ENCODE peak calls at places on chromosome 3, in eight cellular contexts. V, Q, E, K, Z, R, B and N are unnamed samples.

GRCh38 chr3:121601212-121601812 is 8.1 kb downstream of the FBXO40 start:
- DNase-seq in V (no peak), Q (no peak), E (no peak), K (no peak), Z (no peak), R (peak), B (no peak), N (no peak)

GRCh38 chr3:64141476-64141875 is 83.8 kb downstream of the PRICKLE2 start:
- DNase-seq in V (no peak), Q (no peak), E (no peak), K (no peak), Z (no peak), R (no peak), B (no peak), N (no peak)

GRCh38 chr3:125000661-125001060 is 55.1 kb downstream of the HEG1 start:
- DNase-seq in V (no peak), Q (no peak), E (no peak), K (no peak), Z (no peak), R (no peak), B (no peak), N (no peak)

GRCh38 chr3:4125576-4125975 is 177.6 kb upstream of the SETMAR start:
- DNase-seq in V (no peak), Q (no peak), E (no peak), K (no peak), Z (no peak), R (no peak), B (no peak), N (no peak)

GRCh38 chr3:121231872-121232271 is 313.9 kb downstream of the POLQ start:
- DNase-seq in V (no peak), Q (no peak), E (no peak), K (no peak), Z (no peak), R (no peak), B (no peak), N (no peak)

GRCh38 chr3:40691598-40691905 is 166.8 kb downstream of the ZNF621 start:
- DNase-seq in V (peak), Q (no peak), E (no peak), K (no peak), Z (no peak), R (peak), B (no peak), N (no peak)

GRCh38 chr3:148697311-148698189 is at the start of gene AGTR1:
- DNase-seq in V (no peak), Q (peak), E (peak), K (no peak), Z (no peak), R (no peak), B (no peak), N (no peak)

GRCh38 chr3:123332124-123332641 is 116.7 kb downstream of the ADCY5 start:
- DNase-seq in V (no peak), Q (no peak), E (no peak), K (no peak), Z (no peak), R (no peak), B (no peak), N (no peak)

GRCh38 chr3:133437391-133438093 is 37.7 kb downstream of the BFSP2 start:
- DNase-seq in V (no peak), Q (no peak), E (peak), K (no peak), Z (no peak), R (peak), B (no peak), N (no peak)

DNA sequence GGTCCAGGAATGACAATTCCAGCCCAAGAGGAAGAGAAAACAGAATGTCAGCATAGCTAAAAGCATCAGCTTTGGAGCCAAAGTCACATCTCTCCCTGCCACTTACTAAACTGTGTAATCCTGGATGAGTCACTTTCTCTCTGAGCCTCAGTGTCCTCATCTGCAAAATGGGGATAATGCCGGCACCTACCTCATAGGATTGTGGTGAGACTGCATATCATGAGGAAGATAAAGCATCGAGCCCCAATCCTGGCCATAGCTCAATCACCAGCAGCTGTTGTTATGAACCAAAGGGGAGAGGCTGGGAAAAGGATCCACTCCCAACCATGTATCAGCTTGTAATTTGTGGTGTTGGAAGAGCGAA is 9.1 kb downstream of the SLC6A1 start:
- DNase-seq in V (no peak), Q (no peak), E (no peak), K (no peak), Z (no peak), R (no peak), B (no peak), N (no peak)
- H3K4me3 ChIP-seq in V (no peak), Q (no peak), E (no peak), K (no peak), Z (no peak), R (no peak), B (no peak), N (no peak)

GRCh38 chr3:188052966-188053340 is 101.0 kb upstream of the LPP start:
- DNase-seq in V (peak), Q (no peak), E (no peak), K (no peak), Z (no peak), R (no peak), B (no peak), N (no peak)

GRCh38 chr3:188049890-188050530 is 103.9 kb upstream of the LPP start:
- DNase-seq in V (no peak), Q (no peak), E (no peak), K (no peak), Z (no peak), R (no peak), B (no peak), N (no peak)

GRCh38 chr3:188051801-188052228 is 102.1 kb upstream of the LPP start:
- DNase-seq in V (no peak), Q (no peak), E (peak), K (no peak), Z (no peak), R (no peak), B (no peak), N (no peak)

GRCh38 chr3:188053710-188054379 is 100.1 kb upstream of the LPP start:
- DNase-seq in V (no peak), Q (no peak), E (no peak), K (no peak), Z (no peak), R (no peak), B (no peak), N (peak)

DNA sequence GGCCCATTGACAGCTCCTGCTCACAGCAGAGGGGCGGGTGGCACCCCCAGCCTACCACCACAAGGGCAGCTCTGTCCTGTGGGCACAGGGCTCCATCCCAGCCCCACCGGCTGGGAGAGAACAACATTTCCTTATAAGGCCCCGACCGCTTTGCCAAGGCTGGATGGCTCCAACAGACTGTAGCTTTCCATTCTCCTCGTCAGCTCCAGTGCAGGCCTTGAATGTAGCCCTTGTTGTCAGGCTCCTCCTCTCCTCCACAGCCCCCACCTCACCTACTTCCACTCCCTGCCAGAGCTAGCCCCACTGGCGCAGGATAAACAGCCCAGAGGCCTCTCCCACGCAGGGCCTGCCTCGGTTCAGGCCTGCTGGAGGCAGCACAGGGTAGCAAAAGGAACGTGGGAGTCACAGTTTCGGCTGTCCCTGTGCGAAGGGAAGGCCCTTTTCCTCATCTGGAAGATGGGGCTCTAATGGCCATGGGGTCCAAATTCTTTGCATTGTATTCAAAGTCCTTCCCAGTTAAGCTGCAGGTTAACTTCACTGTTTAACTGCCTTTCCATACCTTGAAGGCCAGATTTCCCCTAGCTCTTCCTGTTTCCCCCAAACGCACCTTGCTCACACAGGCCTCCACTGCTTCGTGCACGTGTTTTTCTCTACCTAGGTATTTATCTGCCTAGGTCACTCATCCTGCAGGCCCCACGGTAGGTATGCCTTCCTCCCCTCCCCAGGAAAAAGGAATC is 101.6 kb upstream of the LPP start:
- DNase-seq in V (peak), Q (peak), E (peak), K (no peak), Z (no peak), R (peak), B (no peak), N (no peak)
- TF ChIP-seq POLR2AphosphoS5 in V (peak), Q (peak), E (no peak), K (no peak), Z (no peak), R (no peak), B (no peak), N (no peak)

GRCh38 chr3:152835311-152836102 is 576 bp downstream of the P2RY1 start:
- DNase-seq in V (no peak), Q (peak), E (peak), K (no peak), Z (no peak), R (peak), B (peak), N (no peak)
- TF ChIP-seq EZH2 in V (no peak), Q (no peak), E (no peak), K (no peak), Z (no peak), R (peak), B (no peak), N (no peak)

DNA sequence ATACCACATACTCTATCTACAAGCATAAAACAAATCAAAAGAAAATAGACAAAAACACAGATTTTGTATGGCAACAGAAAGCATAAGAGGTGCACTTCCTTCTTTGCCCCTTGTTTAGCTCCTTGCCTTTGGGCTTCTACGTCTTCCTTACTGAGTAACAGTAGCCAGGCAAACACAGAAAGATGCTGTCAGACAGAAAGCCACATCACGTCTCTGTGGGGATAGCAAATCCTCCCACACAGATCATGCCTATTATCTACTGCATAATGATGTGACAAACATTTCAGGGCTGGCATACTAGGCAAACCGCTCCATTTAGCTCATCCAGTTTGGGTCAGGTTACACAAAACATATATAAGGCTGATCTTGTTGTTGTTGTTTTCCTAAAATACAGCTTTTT is 92.7 kb downstream of the BOC start:
- DNase-seq in V (no peak), Q (no peak), E (no peak), K (no peak), Z (no peak), R (no peak), B (no peak), N (no peak)
- H3K4me3 ChIP-seq in V (no peak), Q (no peak), E (no peak), K (no peak), Z (no peak), R (no peak), B (no peak), N (no peak)